ENCODE peak calls at places on chromosomes 2 and 18, in six cellular contexts. R, I, P, T, Q and H are unnamed samples.

GRCh38 chr2:186518945-186519344 is 32.9 kb downstream of the ZC3H15 start:
- DNase-seq in R (no peak), I (no peak), P (no peak), T (no peak), Q (no peak), H (no peak)

GRCh38 chr2:2182688-2183087 is 148.4 kb downstream of the MYT1L start:
- DNase-seq in R (no peak), I (no peak), P (no peak), T (no peak), Q (no peak), H (no peak)

GRCh38 chr18:43073771-43074170 is 41.7 kb downstream of the RIT2 start:
- DNase-seq in R (no peak), I (no peak), P (no peak), T (no peak), Q (no peak), H (no peak)

GRCh38 chr2:128644156-128644555 is 325.5 kb upstream of the HS6ST1 start:
- DNase-seq in R (no peak), I (no peak), P (peak; percentile 28), T (no peak), Q (peak; percentile 58), H (no peak)

GRCh38 chr2:45334241-45334860 is 276.7 kb downstream of the SRBD1 start:
- DNase-seq in R (no peak), I (no peak), P (no peak), T (no peak), Q (no peak), H (no peak)

GRCh38 chr18:9941108-9941507 is 27.3 kb downstream of the VAPA start:
- DNase-seq in R (no peak), I (no peak), P (no peak), T (no peak), Q (no peak), H (no peak)

GRCh38 chr2:17257194-17257909 is 260.9 kb downstream of the RAD51AP2 start:
- DNase-seq in R (no peak), I (no peak), P (no peak), T (no peak), Q (no peak), H (no peak)

GRCh38 chr18:63878343-63878742 is 9.2 kb upstream of the SERPINB2 start:
- DNase-seq in R (no peak), I (no peak), P (no peak), T (no peak), Q (no peak), H (no peak)

GRCh38 chr2:189304360-189304759 is 124.8 kb upstream of the COL5A2 start:
- DNase-seq in R (no peak), I (no peak), P (no peak), T (no peak), Q (no peak), H (no peak)

GRCh38 chr2:30139131-30139870 is 7.5 kb upstream of the YPEL5 start:
- DNase-seq in R (no peak), I (no peak), P (no peak), T (no peak), Q (no peak), H (no peak)

GRCh38 chr2:176136375-176137248 is 7.1 kb downstream of the HOXD8 start:
- DNase-seq in R (no peak), I (no peak), P (no peak), T (peak; percentile 36), Q (peak; percentile 51), H (no peak)

GRCh38 chr2:111671426-111672150 is 212.4 kb downstream of the ANAPC1 start:
- DNase-seq in R (no peak), I (peak; percentile 84), P (no peak), T (no peak), Q (no peak), H (no peak)

GRCh38 chr2:85188852-85189251 is 55.7 kb downstream of the TCF7L1 start:
- DNase-seq in R (no peak), I (no peak), P (no peak), T (no peak), Q (no peak), H (no peak)

GRCh38 chr2:86046985-86047384 is 58.7 kb downstream of the POLR1A start:
- DNase-seq in R (no peak), I (no peak), P (no peak), T (no peak), Q (no peak), H (no peak)

GRCh38 chr2:241506793-241507429 is 1.5 kb downstream of the STK25 start:
- DNase-seq in R (no peak), I (no peak), P (no peak), T (no peak), Q (peak; percentile 23), H (no peak)

GRCh38 chr2:24083567-24084385 is 858 bp downstream of the TP53I3 start:
- DNase-seq in R (peak; percentile 87), I (no peak), P (no peak), T (peak; percentile 99), Q (peak; percentile 81), H (no peak)

GRCh38 chr2:156340377-156340776 is 7.9 kb upstream of the NR4A2 start:
- DNase-seq in R (no peak), I (no peak), P (no peak), T (no peak), Q (no peak), H (no peak)

GRCh38 chr2:134718956-134719814 is at the start of gene TMEM163:
- DNase-seq in R (peak; percentile 73), I (no peak), P (no peak), T (peak; percentile 14), Q (peak; percentile 54), H (peak; percentile 56)

GRCh38 chr2:164479460-164479859 is 141.8 kb downstream of the GRB14 start:
- DNase-seq in R (no peak), I (no peak), P (no peak), T (peak; percentile 48), Q (peak; percentile 57), H (no peak)

GRCh38 chr2:29920631-29921559 is 491 bp downstream of the ALK start:
- DNase-seq in R (peak; percentile 34), I (no peak), P (no peak), T (peak; percentile 62), Q (peak; percentile 21), H (no peak)

GRCh38 chr18:76410660-76411417 is 84.2 kb downstream of the ZNF516 start:
- DNase-seq in R (peak; percentile 77), I (peak; percentile 41), P (no peak), T (no peak), Q (no peak), H (no peak)

GRCh38 chr2:18630541-18630940 is 41.2 kb upstream of the NT5C1B start:
- DNase-seq in R (no peak), I (no peak), P (no peak), T (no peak), Q (no peak), H (no peak)

GRCh38 chr2:20507711-20508110 is 60.8 kb downstream of the RHOB start:
- DNase-seq in R (no peak), I (no peak), P (no peak), T (no peak), Q (no peak), H (no peak)

GRCh38 chr2:41781082-41781481 is 266.7 kb upstream of the PKDCC start:
- DNase-seq in R (no peak), I (no peak), P (no peak), T (no peak), Q (no peak), H (no peak)

GRCh38 chr2:19216676-19217075 is 141.7 kb downstream of the OSR1 start:
- DNase-seq in R (no peak), I (no peak), P (no peak), T (no peak), Q (no peak), H (no peak)

DNA sequence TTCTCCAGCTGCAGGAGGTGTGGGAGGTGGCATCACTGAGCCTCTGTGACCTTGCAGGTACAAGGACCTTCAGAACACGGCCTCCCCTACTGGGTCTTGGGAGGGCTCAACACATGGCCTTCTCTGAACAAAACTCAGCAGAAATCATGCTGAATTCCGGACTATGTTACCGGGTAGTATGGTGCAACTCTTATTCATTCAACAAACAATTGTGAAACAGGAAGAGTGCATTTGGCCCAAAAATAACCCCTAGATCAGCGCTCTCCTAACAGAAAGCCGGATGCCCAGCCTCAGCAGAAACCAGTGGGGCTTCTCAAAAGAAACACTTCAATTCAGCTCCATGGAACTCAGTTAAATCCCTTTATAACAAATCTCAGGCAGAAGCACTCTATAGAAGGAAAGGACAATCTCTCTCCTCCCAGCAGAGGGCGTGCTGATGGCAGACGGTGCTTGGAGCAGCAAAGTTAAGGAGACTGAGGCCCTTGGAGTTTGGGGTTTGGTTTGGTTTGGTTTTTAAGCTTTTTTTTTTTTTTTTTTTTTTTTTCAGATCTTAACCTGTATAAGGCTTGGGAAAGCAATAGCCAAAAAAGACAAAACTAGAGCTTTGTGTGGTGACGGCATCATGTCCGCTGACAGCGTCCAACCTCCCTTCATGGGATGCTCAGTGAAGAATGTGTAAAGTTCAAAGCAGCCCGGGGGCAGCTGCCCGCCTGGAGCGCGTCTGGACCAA is 104.2 kb upstream of the SALL3 start:
- DNase-seq in R (peak; percentile 63), I (no peak), P (no peak), T (peak; percentile 68), Q (peak; percentile 67), H (no peak)
- TF ChIP-seq CTCF in R (peak; percentile 90), I (no peak), P (peak; percentile 24), T (peak; percentile 86), Q (peak; percentile 44), H (no peak)

GRCh38 chr18:46519870-46520269 is 137.2 kb downstream of the LOXHD1 start:
- DNase-seq in R (no peak), I (no peak), P (no peak), T (peak; percentile 24), Q (no peak), H (no peak)

GRCh38 chr18:46516555-46516954 is 140.5 kb downstream of the LOXHD1 start:
- DNase-seq in R (no peak), I (no peak), P (no peak), T (no peak), Q (no peak), H (no peak)

DNA sequence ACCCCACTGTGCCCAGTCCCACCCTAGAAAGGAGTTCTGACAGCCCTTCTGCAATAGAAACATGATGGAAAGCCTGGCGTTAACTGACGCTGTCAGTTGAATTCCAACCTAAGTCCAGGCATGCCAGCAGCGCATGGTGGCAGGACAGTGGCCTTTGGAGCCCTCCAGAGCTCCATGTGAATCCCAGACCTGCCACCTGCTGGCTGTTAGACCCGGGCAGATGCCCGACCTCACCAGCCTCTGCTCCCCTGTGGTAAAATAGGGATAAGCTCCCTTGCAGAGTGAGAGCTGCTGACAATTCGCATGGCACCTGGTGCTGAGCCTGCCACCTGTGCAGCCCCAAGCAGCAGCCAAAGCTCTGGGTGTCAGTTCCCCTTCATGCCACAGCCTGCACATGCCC is 138.6 kb downstream of the LOXHD1 start:
- DNase-seq in R (no peak), I (no peak), P (no peak), T (peak; percentile 77), Q (peak; percentile 38), H (no peak)
- TF ChIP-seq CTCF in R (no peak), I (no peak), P (peak; percentile 47), T (peak; percentile 78), Q (no peak), H (no peak)

GRCh38 chr18:26736301-26736700 is 129.2 kb downstream of the AQP4 start:
- DNase-seq in R (no peak), I (no peak), P (no peak), T (no peak), Q (no peak), H (no peak)
- TF ChIP-seq CTCF in R (no peak), I (no peak), P (no peak), T (no peak), Q (no peak), H (no peak)

DNA sequence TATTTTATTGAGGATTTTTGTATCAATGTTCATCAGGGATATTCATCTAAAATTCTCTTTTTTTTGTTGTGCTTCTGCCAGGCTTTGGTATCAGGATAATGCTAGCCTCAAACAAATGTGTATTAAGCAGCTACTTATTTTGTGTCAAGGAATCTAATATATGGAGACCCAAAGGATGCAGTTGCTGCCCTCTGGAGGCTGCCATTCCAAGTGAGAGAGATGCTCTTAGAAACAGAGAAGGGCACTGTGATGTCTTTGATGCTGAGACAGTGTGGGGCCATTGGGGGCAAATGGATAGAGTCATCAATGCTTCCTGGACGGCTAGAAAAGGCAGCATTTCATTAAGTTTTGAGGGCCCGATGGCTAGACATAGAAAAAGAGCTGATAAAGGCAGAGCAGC is 292.6 kb downstream of the SETBP1 start:
- DNase-seq in R (no peak), I (no peak), P (no peak), T (no peak), Q (no peak), H (no peak)
- TF ChIP-seq CTCF in R (peak; percentile 14), I (no peak), P (no peak), T (no peak), Q (no peak), H (no peak)